ENCODE peak calls at places on chromosomes 2 and 18, in eight cellular contexts. U is HT1080; E is CD8-positive, alpha-beta T cell; X is fibroblast of the conjunctiva; G is progenitor cell of endocrine pancreas; C is stimulated activated CD8-positive, alpha-beta memory T cell treated with anti-CD3 and anti-CD28 coated beads, Interleukin-12 subunit alpha, Interleukin-12 subunit beta, amount 100 ng/mL, for 1 hour; K is GM23338; S is stimulated activated naive CD8-positive, alpha-beta T cell treated with anti-CD3 and anti-CD28 coated beads, Interleukin-15, Interleukin-2, amounts not matched to agents 100 U/mL and 50 U/mL, for 24 hours. V is an unnamed sample.

GRCh38 chr2:224983719-224984388 is 58.4 kb downstream of the DOCK10 start:
- DNase-seq in U (no peak), E (no peak), X (peak; percentile 57), G (no peak), C (no peak), K (no peak), S (no peak), V (no peak)

GRCh38 chr2:70328921-70329561 is 27.2 kb upstream of the FAM136A start:
- DNase-seq in U (peak; percentile 83), E (no peak), X (no peak), G (no peak), C (no peak), K (peak; percentile 54), S (no peak), V (peak; percentile 65)

GRCh38 chr2:205685314-205686230 is 3.3 kb downstream of the NRP2 start:
- DNase-seq in U (peak; percentile 73), E (no peak), X (no peak), G (peak; percentile 28), C (no peak), K (peak; percentile 85), S (peak; percentile 29), V (no peak)

GRCh38 chr2:64562148-64562784 is 38.1 kb downstream of the AFTPH start:
- DNase-seq in U (peak; percentile 30), E (no peak), X (no peak), G (no peak), C (no peak), K (peak; percentile 28), S (no peak), V (peak; percentile 26)

GRCh38 chr2:149388120-149388816 is 57.9 kb downstream of the LYPD6 start:
- DNase-seq in U (no peak), E (no peak), X (no peak), G (no peak), C (no peak), K (peak; percentile 55), S (no peak), V (no peak)

GRCh38 chr2:235366847-235367246 is 127.0 kb upstream of the AGAP1 start:
- DNase-seq in U (no peak), E (no peak), X (no peak), G (no peak), C (no peak), K (no peak), S (no peak), V (no peak)

GRCh38 chr2:72014871-72015270 is 132.8 kb downstream of the CYP26B1 start:
- DNase-seq in U (no peak), E (no peak), X (no peak), G (no peak), C (no peak), K (no peak), S (no peak), V (no peak)

GRCh38 chr18:61612517-61612916 is 279.3 kb downstream of the CDH20 start:
- DNase-seq in U (peak; percentile 39), E (no peak), X (no peak), G (no peak), C (no peak), K (no peak), S (no peak), V (no peak)

GRCh38 chr2:28326469-28326805 is 66.2 kb upstream of the FOSL2 start:
- DNase-seq in U (no peak), E (no peak), X (no peak), G (no peak), C (no peak), K (no peak), S (no peak), V (no peak)

GRCh38 chr2:199115169-199115568 is 342.6 kb downstream of the SATB2 start:
- DNase-seq in U (no peak), E (no peak), X (no peak), G (no peak), C (no peak), K (peak; percentile 12), S (no peak), V (no peak)

GRCh38 chr2:202858601-202859000 is 13.0 kb downstream of the ICA1L start:
- DNase-seq in U (no peak), E (no peak), X (no peak), G (no peak), C (no peak), K (no peak), S (no peak), V (no peak)

GRCh38 chr2:216643986-216644662 is 10.9 kb downstream of the IGFBP2 start:
- DNase-seq in U (no peak), E (no peak), X (peak; percentile 44), G (no peak), C (no peak), K (peak; percentile 27), S (no peak), V (no peak)

GRCh38 chr2:170812716-170813585 is 3.7 kb upstream of the GAD1 start:
- DNase-seq in U (peak; percentile 57), E (no peak), X (peak; percentile 93), G (no peak), C (no peak), K (peak; percentile 97), S (no peak), V (peak; percentile 82)

GRCh38 chr18:57294547-57294946 is 57.8 kb upstream of the ST8SIA3 start:
- DNase-seq in U (no peak), E (no peak), X (no peak), G (no peak), C (no peak), K (peak; percentile 11), S (no peak), V (no peak)

GRCh38 chr2:43387092-43388062 is 161.0 kb upstream of the ZFP36L2 start:
- DNase-seq in U (no peak), E (no peak), X (no peak), G (no peak), C (no peak), K (no peak), S (no peak), V (no peak)

GRCh38 chr2:174599310-174599941 is 1.8 kb upstream of the WIPF1 start:
- DNase-seq in U (no peak), E (no peak), X (no peak), G (no peak), C (no peak), K (no peak), S (no peak), V (no peak)

GRCh38 chr2:95382686-95383634 is 19.5 kb upstream of the FAHD2A start:
- DNase-seq in U (no peak), E (no peak), X (no peak), G (no peak), C (no peak), K (no peak), S (no peak), V (no peak)

GRCh38 chr2:200274116-200275075 is 32.1 kb upstream of the SPATS2L start:
- DNase-seq in U (peak; percentile 44), E (no peak), X (no peak), G (no peak), C (no peak), K (peak; percentile 39), S (no peak), V (peak; percentile 81)

GRCh38 chr2:44286884-44287638 is 11.8 kb downstream of the SLC3A1 start:
- DNase-seq in U (no peak), E (no peak), X (no peak), G (no peak), C (no peak), K (no peak), S (no peak), V (no peak)

GRCh38 chr2:233168919-233169318 is 82.6 kb upstream of the ATG16L1 start:
- DNase-seq in U (no peak), E (no peak), X (no peak), G (no peak), C (no peak), K (no peak), S (no peak), V (no peak)

GRCh38 chr18:8701546-8702118 is 3.7 kb upstream of the MTCL1 start:
- DNase-seq in U (peak; percentile 79), E (no peak), X (peak; percentile 50), G (no peak), C (no peak), K (no peak), S (no peak), V (peak; percentile 59)

GRCh38 chr2:174965992-174966789 is 39.0 kb downstream of the CHN1 start:
- DNase-seq in U (peak; percentile 8), E (no peak), X (no peak), G (no peak), C (no peak), K (no peak), S (no peak), V (no peak)

GRCh38 chr2:153405196-153405595 is 73.4 kb downstream of the RPRM start:
- DNase-seq in U (no peak), E (no peak), X (no peak), G (no peak), C (no peak), K (no peak), S (no peak), V (no peak)

GRCh38 chr2:177264209-177264538 is 353 bp downstream of the NFE2L2 start:
- DNase-seq in U (no peak), E (no peak), X (no peak), G (peak; percentile 27), C (no peak), K (no peak), S (no peak), V (no peak)

GRCh38 chr2:170162261-170162612 is 15.7 kb upstream of the MYO3B start:
- DNase-seq in U (peak; percentile 87), E (no peak), X (no peak), G (no peak), C (no peak), K (no peak), S (no peak), V (no peak)

GRCh38 chr2:191650896-191651773 is 26.8 kb upstream of the NABP1 start:
- DNase-seq in U (no peak), E (no peak), X (no peak), G (no peak), C (no peak), K (no peak), S (no peak), V (no peak)

GRCh38 chr2:174035981-174036742 is 71.0 kb upstream of the SP3 start:
- DNase-seq in U (peak; percentile 78), E (no peak), X (peak; percentile 16), G (no peak), C (no peak), K (peak; percentile 64), S (no peak), V (no peak)

GRCh38 chr2:156019341-156019740 is 313.2 kb downstream of the NR4A2 start:
- DNase-seq in U (no peak), E (no peak), X (no peak), G (no peak), C (no peak), K (no peak), S (no peak), V (no peak)

GRCh38 chr2:173374634-173375033 is 20.0 kb downstream of the CDCA7 start:
- DNase-seq in U (no peak), E (no peak), X (no peak), G (no peak), C (no peak), K (no peak), S (no peak), V (no peak)

GRCh38 chr2:92073815-92074548 is 2797.2 kb upstream of the TEKT4 start:
- DNase-seq in U (no peak), E (no peak), X (no peak), G (no peak), C (no peak), K (no peak), S (no peak), V (no peak)

GRCh38 chr2:1811258-1811970 is 67.1 kb upstream of the PXDN start:
- DNase-seq in U (no peak), E (no peak), X (no peak), G (no peak), C (no peak), K (no peak), S (no peak), V (no peak)

GRCh38 chr18:31657823-31658669 is 26.3 kb downstream of the B4GALT6 start:
- DNase-seq in U (no peak), E (no peak), X (no peak), G (no peak), C (no peak), K (no peak), S (peak; percentile 39), V (no peak)

GRCh38 chr2:232623768-232624553 is 9.4 kb upstream of the EFHD1 start:
- DNase-seq in U (no peak), E (no peak), X (no peak), G (no peak), C (no peak), K (no peak), S (no peak), V (no peak)

GRCh38 chr2:130834923-130835765 is 1.6 kb upstream of the ARHGEF4 start:
- DNase-seq in U (no peak), E (no peak), X (no peak), G (no peak), C (no peak), K (no peak), S (no peak), V (no peak)